ENCODE peak calls at places on chromosomes 3 and 15, in six cellular contexts. J is CD4-positive, alpha-beta T cell; I is CD8-positive, alpha-beta T cell; F is nephron progenitor cell; U is GM20000; B is lower leg skin. D is an unnamed sample.

GRCh38 chr3:65402597-65402996 is 636.1 kb downstream of the MAGI1 start:
- DNase-seq in J (no peak), F (no peak), I (no peak), B (no peak), U (no peak), D (no peak)

GRCh38 chr15:63491116-63491817 is 13.1 kb upstream of the USP3 start:
- DNase-seq in I (peak), B (no peak), J (no peak), F (no peak), U (no peak), D (no peak)

GRCh38 chr15:25737218-25737643 is 125.9 kb downstream of the ATP10A start:
- DNase-seq in U (no peak), F (no peak), I (no peak), B (peak), J (no peak), D (no peak)

GRCh38 chr3:17028363-17028762 is 143.6 kb downstream of the PLCL2 start:
- DNase-seq in U (no peak), F (no peak), I (no peak), B (no peak), J (no peak), D (no peak)

GRCh38 chr3:29186982-29187718 is 93.7 kb upstream of the RBMS3 start:
- DNase-seq in U (no peak), B (no peak), I (no peak), J (no peak), F (no peak), D (no peak)

GRCh38 chr3:63631670-63632069 is 20.8 kb upstream of the SNTN start:
- DNase-seq in F (no peak), J (no peak), U (no peak), B (no peak), I (no peak), D (no peak)

GRCh38 chr15:67019069-67019468 is 46.3 kb upstream of the SMAD3 start:
- DNase-seq in I (no peak), J (no peak), B (no peak), U (no peak), F (no peak), D (no peak)

GRCh38 chr15:71080705-71081104 is 34.6 kb upstream of the THSD4 start:
- DNase-seq in J (no peak), I (no peak), F (no peak), U (no peak), B (no peak), D (no peak)

GRCh38 chr15:68354923-68355322 is 77.0 kb downstream of the ITGA11 start:
- DNase-seq in B (no peak), U (no peak), F (no peak), J (no peak), I (no peak), D (no peak)

GRCh38 chr15:88765212-88765611 is 38.0 kb upstream of the ACAN start:
- DNase-seq in J (no peak), I (no peak), U (no peak), F (no peak), B (no peak), D (no peak)

GRCh38 chr3:43246956-43247355 is 39.4 kb upstream of the SNRK start:
- DNase-seq in J (no peak), F (no peak), B (no peak), I (peak), U (no peak), D (no peak)

GRCh38 chr15:23467110-23467600 is 20.1 kb upstream of the GOLGA6L2 start:
- DNase-seq in B (no peak), F (no peak), I (no peak), J (no peak), U (peak), D (no peak)

GRCh38 chr3:10291641-10292040 is 1.1 kb downstream of the GHRL start:
- DNase-seq in J (no peak), I (no peak), U (no peak), F (no peak), B (no peak), D (no peak)

GRCh38 chr3:150830094-150830681 is 67.2 kb upstream of the SIAH2 start:
- DNase-seq in F (no peak), B (no peak), J (no peak), U (peak), I (no peak), D (no peak)

GRCh38 chr3:47096955-47097354 is 67.0 kb downstream of the SETD2 start:
- DNase-seq in I (no peak), U (no peak), J (no peak), B (no peak), F (no peak), D (no peak)

GRCh38 chr3:42175841-42176240 is 84.7 kb downstream of the TRAK1 start:
- DNase-seq in B (no peak), I (no peak), F (no peak), U (no peak), J (no peak), D (no peak)

GRCh38 chr3:147705626-147706025 is 296.5 kb downstream of the ZIC1 start:
- DNase-seq in F (no peak), U (no peak), B (no peak), J (no peak), I (no peak), D (no peak)

GRCh38 chr3:45917146-45917885 is 25.9 kb upstream of the CXCR6 start:
- DNase-seq in I (no peak), F (no peak), J (no peak), B (no peak), U (no peak), D (no peak)

GRCh38 chr3:107988464-107989156 is 102.2 kb downstream of the CD47 start:
- DNase-seq in F (no peak), I (peak), U (no peak), J (no peak), B (peak), D (no peak)

GRCh38 chr3:141797819-141798405 is 34.7 kb downstream of the GRK7 start:
- DNase-seq in F (no peak), J (no peak), U (no peak), I (peak), B (no peak), D (no peak)

GRCh38 chr15:68207176-68207935 is 2.2 kb upstream of the CALML4 start:
- DNase-seq in B (no peak), I (no peak), F (no peak), U (no peak), J (no peak), D (no peak)

GRCh38 chr3:160401301-160402095 is 2.0 kb downstream of the SMC4 start:
- DNase-seq in I (no peak), F (no peak), J (no peak), B (no peak), U (no peak), D (no peak)

GRCh38 chr3:138923531-138923994 is 23.4 kb downstream of the FOXL2 start:
- DNase-seq in U (peak), B (peak), F (peak), J (peak), I (peak), D (peak)

GRCh38 chr3:5431811-5432378 is 244.4 kb downstream of the EDEM1 start:
- DNase-seq in I (no peak), J (no peak), B (no peak), F (no peak), U (no peak), D (no peak)

GRCh38 chr3:8501388-8502131 is at the start of gene LMCD1:
- DNase-seq in J (peak), I (peak), U (peak), F (peak), B (peak), D (peak)

GRCh38 chr15:70932397-70932796 is 39.8 kb downstream of the LRRC49 start:
- DNase-seq in F (no peak), I (no peak), B (no peak), U (no peak), J (no peak), D (no peak)

GRCh38 chr15:26771168-26771916 is 1.5 kb downstream of the GABRB3 start:
- DNase-seq in J (no peak), U (no peak), B (no peak), I (no peak), F (peak), D (peak)

GRCh38 chr3:65483475-65483874 is 555.2 kb downstream of the MAGI1 start:
- DNase-seq in U (no peak), J (no peak), B (peak), I (no peak), F (no peak), D (no peak)

GRCh38 chr3:8767667-8768363 is 1.6 kb downstream of the OXTR start:
- DNase-seq in B (no peak), F (peak), J (no peak), I (no peak), U (peak), D (peak)

GRCh38 chr15:33022629-33023028 is 171.9 kb downstream of the FMN1 start:
- DNase-seq in B (peak), J (no peak), U (no peak), F (peak), I (no peak), D (no peak)

GRCh38 chr15:64596701-64597468 is 136.5 kb downstream of the ZNF609 start:
- DNase-seq in U (no peak), I (no peak), B (no peak), J (no peak), F (peak), D (no peak)

GRCh38 chr15:63601727-63602185 is 4.6 kb downstream of the FBXL22 start:
- DNase-seq in I (no peak), J (no peak), B (no peak), F (no peak), U (peak), D (no peak)

GRCh38 chr15:99951471-99951870 is 218.2 kb upstream of the LYSMD4 start:
- DNase-seq in F (no peak), I (no peak), B (peak), J (no peak), U (no peak), D (no peak)

GRCh38 chr15:65569728-65570127 is 39.5 kb downstream of the HACD3 start:
- DNase-seq in J (no peak), F (no peak), I (no peak), U (no peak), B (no peak), D (no peak)

GRCh38 chr3:194364652-194365434 is 4.7 kb downstream of the LRRC15 start:
- DNase-seq in J (no peak), U (no peak), F (peak), B (no peak), I (no peak), D (no peak)

DNA sequence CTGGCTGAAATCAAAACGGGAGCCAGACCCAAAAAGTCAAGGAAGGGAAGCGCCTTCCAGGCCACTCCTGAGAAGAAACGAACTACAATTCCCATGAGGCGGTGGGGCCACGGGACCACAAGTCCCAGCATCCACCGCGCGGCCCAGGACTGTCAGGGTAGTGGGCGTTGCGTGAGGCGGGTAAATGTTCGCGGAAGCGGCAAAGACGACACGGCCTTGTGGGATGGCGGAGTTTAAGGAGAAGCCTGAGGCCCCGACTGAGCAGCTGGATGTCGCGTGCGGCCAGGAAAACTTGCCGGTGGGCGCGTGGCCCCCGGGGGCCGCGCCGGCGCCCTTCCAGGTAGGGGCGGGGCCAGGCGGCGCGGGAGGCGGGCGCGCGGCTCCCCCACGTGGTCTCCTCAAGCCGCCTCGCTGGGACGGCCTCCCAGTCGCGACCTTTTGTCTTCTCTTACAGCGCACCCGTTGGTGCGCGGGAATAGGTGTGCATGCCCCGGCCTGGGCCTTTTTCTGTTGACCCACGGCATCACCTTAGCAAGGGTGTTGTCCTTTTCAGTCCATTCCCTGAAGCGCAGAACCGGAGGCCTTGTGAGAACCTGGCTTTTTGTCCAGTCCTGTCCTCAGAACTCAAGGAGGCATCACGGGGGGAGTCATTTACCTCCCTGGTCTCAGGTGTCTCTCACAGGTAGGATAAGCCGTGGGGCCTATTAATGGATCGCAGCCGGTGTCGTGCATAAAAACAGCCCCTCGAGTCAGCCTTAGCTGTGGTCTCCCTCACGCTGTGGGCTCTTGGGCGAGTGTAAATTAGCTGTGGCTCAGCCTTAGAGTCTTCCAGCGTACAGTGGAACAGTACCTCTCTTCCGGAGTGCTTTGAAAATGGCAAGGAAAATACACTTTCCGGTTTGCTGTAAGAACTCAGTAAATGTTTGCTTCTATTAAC is at the start of gene SETMAR:
- DNase-seq in F (peak), J (peak), U (peak), B (peak), I (peak), D (peak)
- TF ChIP-seq CTCF in F (no peak), J (no peak), U (no peak), B (no peak), I (no peak), D (no peak)

GRCh38 chr3:852033-852432 is 240.8 kb upstream of the CNTN6 start:
- DNase-seq in B (no peak), J (no peak), I (no peak), F (no peak), U (peak), D (no peak)

GRCh38 chr3:853489-853888 is 239.3 kb upstream of the CNTN6 start:
- DNase-seq in B (no peak), J (no peak), F (no peak), I (no peak), U (no peak), D (no peak)

DNA sequence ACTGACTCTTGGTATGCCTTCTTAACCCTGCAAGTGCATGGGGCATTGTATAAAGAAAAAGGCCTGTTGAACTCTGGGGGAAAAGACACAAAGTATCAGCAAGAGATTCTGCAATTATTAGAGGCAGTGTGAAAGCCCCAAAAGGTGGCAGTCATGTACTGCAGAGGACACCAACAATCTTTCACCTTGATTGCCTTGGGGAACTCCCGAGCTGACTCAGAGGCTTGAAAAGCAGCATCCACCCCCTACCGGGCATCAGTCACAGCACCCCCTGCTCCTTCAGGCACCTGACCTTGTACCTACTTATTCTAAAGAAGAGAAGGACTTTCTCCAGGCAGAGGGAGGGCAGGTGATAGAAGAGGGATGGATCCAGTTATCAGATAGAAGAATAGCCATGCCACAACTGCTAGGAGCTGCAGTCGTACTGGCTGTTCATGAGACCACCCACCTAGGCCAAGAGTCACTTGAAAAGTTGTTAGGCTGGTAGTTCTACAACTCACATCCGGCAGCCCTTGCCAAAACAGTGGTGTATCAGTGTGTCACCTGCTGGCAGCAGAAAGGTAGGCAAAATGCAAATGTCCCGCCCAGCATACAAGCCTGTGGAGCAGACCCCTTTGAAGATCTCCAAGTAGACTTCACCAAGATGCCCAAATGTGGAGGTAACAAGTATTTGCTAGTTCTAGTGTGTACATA is 241.6 kb upstream of the CNTN6 start:
- DNase-seq in J (no peak), I (no peak), B (no peak), F (no peak), U (peak), D (no peak)
- TF ChIP-seq CTCF in J (no peak), I (no peak), B (no peak), F (no peak), U (no peak), D (no peak)

DNA sequence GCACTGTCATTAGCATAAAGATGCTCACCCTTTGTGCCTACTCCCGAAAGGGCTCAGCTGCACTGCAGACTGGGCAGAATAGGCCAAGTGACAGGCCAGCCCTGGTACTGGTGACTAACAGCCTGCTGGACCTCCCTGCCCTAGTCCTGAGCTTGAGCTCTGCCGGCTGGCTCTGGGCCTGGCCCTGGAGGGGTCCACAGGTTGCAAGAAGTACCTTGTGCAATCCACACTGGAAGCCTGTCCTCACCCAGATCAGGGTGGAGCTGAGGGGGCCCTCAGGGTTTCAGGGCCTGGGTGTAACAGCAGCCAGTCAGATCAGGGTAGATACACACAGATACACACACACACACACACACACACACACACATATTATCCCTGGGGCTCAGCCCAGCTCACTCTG is 27.3 kb upstream of the PLA2G4D start:
- DNase-seq in U (no peak), J (no peak), I (no peak), B (peak), F (no peak), D (no peak)
- TF ChIP-seq CTCF in U (no peak), J (no peak), I (no peak), B (no peak), F (no peak), D (no peak)

GRCh38 chr3:52108302-52109232 is 45.7 kb downstream of the POC1A start:
- DNase-seq in B (no peak), U (no peak), J (no peak), F (no peak), I (no peak), D (no peak)
- TF ChIP-seq CTCF in B (no peak), U (peak), J (no peak), F (no peak), I (no peak), D (no peak)

DNA sequence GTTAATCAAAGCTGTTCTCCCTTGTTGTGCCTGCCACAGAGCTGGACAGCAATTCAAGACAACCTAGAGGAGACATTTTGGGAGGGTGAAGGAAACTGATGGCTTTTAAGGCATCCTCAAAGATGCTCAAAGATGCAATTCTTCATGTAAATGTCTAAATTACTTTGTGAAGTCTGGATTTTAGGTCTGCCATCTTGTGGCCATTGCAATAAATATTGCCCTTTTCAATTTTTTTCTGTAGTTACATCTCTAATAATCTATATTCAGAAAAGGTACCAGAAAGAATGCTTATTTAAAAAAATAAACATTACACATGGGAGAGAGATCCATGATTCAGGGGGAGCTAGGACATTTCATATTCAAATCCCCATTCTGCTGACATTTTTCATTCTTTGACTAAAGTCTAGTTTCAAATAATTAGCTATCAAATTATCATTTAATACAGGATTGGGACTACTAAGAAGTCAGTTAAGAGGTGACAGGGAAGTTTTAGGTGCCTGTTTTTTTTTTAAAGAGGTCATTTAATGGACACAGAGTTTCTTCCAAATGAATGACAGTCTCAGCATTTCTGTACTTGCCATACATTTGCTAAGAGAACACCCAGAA is 259.8 kb upstream of the WNT5A start:
- DNase-seq in U (peak), B (no peak), J (no peak), I (no peak), F (no peak), D (no peak)
- TF ChIP-seq CTCF in U (no peak), B (no peak), J (no peak), I (no peak), F (peak), D (peak)

GRCh38 chr3:127687228-127687737 is 14.5 kb downstream of the ABTB1 start:
- DNase-seq in I (no peak), J (no peak), B (no peak), F (no peak), U (no peak), D (no peak)
- TF ChIP-seq CTCF in I (no peak), J (no peak), B (no peak), F (no peak), U (no peak), D (no peak)

DNA sequence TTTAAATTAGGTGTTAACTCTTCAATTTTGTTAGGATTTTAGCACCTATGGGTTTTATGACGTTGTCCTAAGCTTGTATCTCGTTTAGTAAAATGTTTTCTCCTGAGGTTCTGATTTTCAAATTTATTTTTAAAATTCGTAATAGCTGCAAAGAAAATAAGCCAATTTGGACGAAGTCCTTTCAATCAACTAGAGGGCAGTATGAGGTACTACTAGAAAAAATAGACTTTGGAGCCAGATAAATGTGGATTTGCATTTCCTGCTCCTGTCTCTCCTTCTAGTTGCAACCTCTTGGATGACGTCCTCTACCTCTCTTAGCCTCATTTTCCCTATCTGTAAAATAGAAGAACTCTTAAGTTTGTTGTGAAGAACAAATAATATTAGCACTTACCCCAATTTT is 81.1 kb downstream of the SLTM start:
- DNase-seq in B (no peak), U (no peak), J (no peak), I (no peak), F (no peak), D (no peak)
- TF ChIP-seq CTCF in B (no peak), U (no peak), J (no peak), I (no peak), F (no peak), D (no peak)

GRCh38 chr3:117243657-117244056 is 534.1 kb downstream of the TUSC7 start:
- DNase-seq in F (no peak), U (no peak), J (no peak), B (no peak), I (no peak), D (no peak)
- TF ChIP-seq CTCF in F (no peak), U (no peak), J (no peak), B (no peak), I (no peak), D (no peak)

GRCh38 chr3:13673207-13673606 is 124.3 kb downstream of the FBLN2 start:
- DNase-seq in B (no peak), I (no peak), J (no peak), F (no peak), U (no peak), D (no peak)
- TF ChIP-seq CTCF in B (no peak), I (no peak), J (peak), F (no peak), U (no peak), D (peak)